ENCODE peak calls at places on chromosomes 2 and 18, in five cellular contexts. G is H9, H is H1, Q is neuronal stem cell, P is trophoblast cell. C is an unnamed sample.

GRCh38 chr18:67961701-67962440 is 445.4 kb upstream of the DSEL start:
- DNase-seq in G (no peak), H (no peak), Q (peak; percentile 21), P (no peak), C (no peak)

GRCh38 chr2:69013123-69013836 is at the start of gene ANTXR1:
- DNase-seq in G (peak; percentile 72), H (no peak), Q (peak; percentile 70), P (no peak), C (peak; percentile 85)

GRCh38 chr2:209985879-209986278 is 16.6 kb upstream of the RPE start:
- DNase-seq in G (no peak), H (no peak), Q (no peak), P (no peak), C (no peak)

GRCh38 chr2:115305712-115306111 is 863.3 kb downstream of the DPP10 start:
- DNase-seq in G (no peak), H (no peak), Q (no peak), P (no peak), C (no peak)

GRCh38 chr2:147204102-147204501 is 640.7 kb upstream of the ACVR2A start:
- DNase-seq in G (no peak), H (no peak), Q (no peak), P (no peak), C (peak; percentile 1)

GRCh38 chr2:226981731-226982373 is 146.0 kb downstream of the RHBDD1 start:
- DNase-seq in G (no peak), H (no peak), Q (no peak), P (no peak), C (no peak)

GRCh38 chr18:2406544-2406943 is 164.8 kb downstream of the METTL4 start:
- DNase-seq in G (no peak), H (no peak), Q (no peak), P (no peak), C (peak; percentile 70)

GRCh38 chr2:237184192-237184922 is 98.7 kb downstream of the COPS8 start:
- DNase-seq in G (no peak), H (no peak), Q (no peak), P (no peak), C (peak; percentile 94)

GRCh38 chr2:72117718-72118117 is 29.9 kb downstream of the CYP26B1 start:
- DNase-seq in G (no peak), H (no peak), Q (no peak), P (no peak), C (no peak)

GRCh38 chr2:23673082-23673481 is 253.8 kb downstream of the ATAD2B start:
- DNase-seq in G (no peak), H (no peak), Q (no peak), P (no peak), C (no peak)

GRCh38 chr2:68643011-68643873 is at the start of gene PROKR1:
- DNase-seq in G (peak; percentile 65), H (no peak), Q (peak; percentile 69), P (peak; percentile 35), C (peak; percentile 40)

GRCh38 chr2:219622472-219622871 is 5.0 kb upstream of the SLC4A3 start:
- DNase-seq in G (no peak), H (no peak), Q (no peak), P (no peak), C (no peak)

GRCh38 chr2:216031960-216032689 is 18.8 kb upstream of the MREG start:
- DNase-seq in G (no peak), H (no peak), Q (no peak), P (no peak), C (peak; percentile 48)

GRCh38 chr18:9653390-9653789 is 39.0 kb upstream of the PPP4R1 start:
- DNase-seq in G (no peak), H (no peak), Q (no peak), P (no peak), C (peak; percentile 19)

GRCh38 chr2:200396726-200397348 is 90.3 kb downstream of the SPATS2L start:
- DNase-seq in G (no peak), H (no peak), Q (no peak), P (no peak), C (peak; percentile 88)

GRCh38 chr2:133843091-133843490 is 274.8 kb upstream of the NCKAP5 start:
- DNase-seq in G (no peak), H (no peak), Q (no peak), P (no peak), C (no peak)

GRCh38 chr2:28716265-28716865 is 35.3 kb upstream of the PPP1CB start:
- DNase-seq in G (no peak), H (no peak), Q (no peak), P (peak; percentile 77), C (peak; percentile 98)

GRCh38 chr2:120323214-120323613 is 22.7 kb upstream of the INHBB start:
- DNase-seq in G (no peak), H (no peak), Q (no peak), P (no peak), C (no peak)

GRCh38 chr2:112783187-112783721 is 1.0 kb downstream of the IL1A start:
- DNase-seq in G (no peak), H (no peak), Q (no peak), P (no peak), C (no peak)

GRCh38 chr2:112787294-112787693 is 3.0 kb upstream of the IL1A start:
- DNase-seq in G (no peak), H (no peak), Q (no peak), P (no peak), C (no peak)

GRCh38 chr2:112787729-112788401 is 3.6 kb upstream of the IL1A start:
- DNase-seq in G (no peak), H (no peak), Q (no peak), P (no peak), C (no peak)

GRCh38 chr2:112782234-112782799 is 2.0 kb downstream of the IL1A start:
- DNase-seq in G (no peak), H (no peak), Q (no peak), P (no peak), C (no peak)

DNA sequence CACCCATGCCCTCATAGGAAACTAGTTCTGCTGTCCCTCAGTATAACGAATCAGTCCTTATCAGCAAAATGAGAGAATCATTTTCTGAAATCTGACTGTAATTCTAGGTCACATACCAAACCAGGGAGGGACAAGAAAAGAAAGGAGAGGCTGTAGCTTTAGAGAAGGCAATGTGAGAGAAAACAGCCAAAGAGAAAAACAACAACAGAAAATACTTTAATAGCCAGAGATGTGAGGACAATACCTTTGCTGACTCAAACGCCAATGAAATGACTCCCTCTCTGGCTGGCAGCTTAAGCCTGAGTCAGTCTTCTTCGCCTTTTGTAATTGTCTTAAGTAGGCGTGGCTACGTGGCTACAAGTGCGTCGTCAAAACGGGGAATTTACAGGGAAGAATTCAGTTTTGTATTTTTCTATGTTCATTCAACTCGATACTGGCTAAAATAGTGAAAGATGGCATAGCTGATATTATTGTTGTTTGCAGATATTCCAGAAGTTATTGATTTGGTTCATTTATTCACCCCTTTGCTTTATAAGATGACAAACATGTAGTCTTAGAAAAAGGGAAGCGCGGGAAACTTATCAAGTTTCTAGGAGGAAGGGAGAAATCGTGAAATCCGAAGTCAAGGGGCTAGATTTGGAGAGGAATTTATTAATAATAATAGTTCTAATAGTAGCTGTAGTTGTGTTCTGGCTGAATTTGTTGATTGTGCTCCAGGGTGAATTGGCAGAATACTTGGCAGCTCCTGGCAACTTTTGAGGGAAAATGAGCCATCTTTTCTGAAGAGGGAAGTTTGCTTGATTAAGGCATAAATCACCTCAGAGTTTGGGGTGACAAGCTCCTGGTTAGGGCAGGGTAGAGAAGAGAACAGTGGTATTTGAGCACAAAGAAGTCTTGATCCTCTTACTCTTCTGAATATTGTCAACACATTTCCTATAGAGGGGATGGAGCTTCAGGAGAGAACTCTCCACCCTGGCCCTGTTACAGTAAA is at the start of gene IL1A:
- DNase-seq in G (peak; percentile 52), H (peak; percentile 17), Q (peak; percentile 56), P (peak; percentile 78), C (peak; percentile 69)
- H2BK12ac ChIP-seq in G (no peak within 1 kb of the TSS), H (no peak within 1 kb of the TSS), Q (no peak within 1 kb of the TSS), P (no peak within 1 kb of the TSS), C (no peak within 1 kb of the TSS)

DNA sequence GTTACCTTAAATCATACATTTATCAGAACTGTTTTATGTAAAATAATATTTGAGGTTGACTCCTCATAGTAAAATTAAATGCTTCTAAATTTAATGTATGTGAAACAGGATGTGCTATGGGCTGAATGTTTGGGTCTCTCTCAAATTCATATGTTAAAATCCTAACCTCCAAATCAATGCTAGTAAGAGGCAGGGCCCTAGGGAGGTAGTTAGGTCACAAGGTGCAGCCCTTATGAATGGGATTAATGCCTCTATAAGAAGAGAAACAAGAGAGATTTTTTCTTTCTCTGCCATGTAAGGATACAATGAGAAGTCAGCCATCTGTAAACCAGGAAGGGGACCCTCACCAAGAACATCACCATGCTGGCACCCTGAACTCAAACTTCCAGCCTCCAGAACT is 67.2 kb upstream of the ETAA1 start:
- DNase-seq in G (no peak), H (no peak), Q (no peak), P (no peak), C (no peak)
- H4K8ac ChIP-seq in G (no peak overlapping the region), H (no peak overlapping the region), Q (no peak overlapping the region), P (no peak overlapping the region), C (no peak overlapping the region)

GRCh38 chr2:99336780-99337163 is 417 bp upstream of the EIF5B start:
- DNase-seq in G (no peak), H (no peak), Q (no peak), P (no peak), C (no peak)
- H3K14ac ChIP-seq in G (no peak overlapping the region), H (no peak overlapping the region), Q (no peak overlapping the region), P (no peak overlapping the region), C (no peak overlapping the region)

DNA sequence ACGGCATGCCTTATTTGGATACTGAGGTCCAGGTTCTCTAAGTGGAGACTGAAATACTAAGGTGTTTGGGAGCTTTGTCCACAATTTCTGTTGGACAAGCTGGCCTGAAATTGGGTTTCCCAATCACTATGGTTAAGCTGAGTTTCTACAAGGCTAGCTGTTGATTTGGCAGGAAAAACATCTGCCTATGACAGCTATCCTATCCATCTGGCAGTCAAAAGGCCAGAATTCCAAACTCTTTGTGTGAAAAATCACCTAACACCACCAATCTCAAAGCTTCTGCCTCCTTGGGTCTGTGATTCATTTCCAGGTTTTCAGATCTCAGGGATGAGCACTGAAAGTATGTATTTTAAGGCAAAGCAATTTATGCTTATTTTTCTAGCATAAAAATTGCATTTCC is 16.2 kb upstream of the CCDC85A start:
- DNase-seq in G (no peak), H (no peak), Q (no peak), P (no peak), C (peak; percentile 57)
- H2BK12ac ChIP-seq in G (no peak overlapping the region), H (no peak overlapping the region), Q (no peak overlapping the region), P (peak overlapping the region; percentile 24), C (no peak overlapping the region)

DNA sequence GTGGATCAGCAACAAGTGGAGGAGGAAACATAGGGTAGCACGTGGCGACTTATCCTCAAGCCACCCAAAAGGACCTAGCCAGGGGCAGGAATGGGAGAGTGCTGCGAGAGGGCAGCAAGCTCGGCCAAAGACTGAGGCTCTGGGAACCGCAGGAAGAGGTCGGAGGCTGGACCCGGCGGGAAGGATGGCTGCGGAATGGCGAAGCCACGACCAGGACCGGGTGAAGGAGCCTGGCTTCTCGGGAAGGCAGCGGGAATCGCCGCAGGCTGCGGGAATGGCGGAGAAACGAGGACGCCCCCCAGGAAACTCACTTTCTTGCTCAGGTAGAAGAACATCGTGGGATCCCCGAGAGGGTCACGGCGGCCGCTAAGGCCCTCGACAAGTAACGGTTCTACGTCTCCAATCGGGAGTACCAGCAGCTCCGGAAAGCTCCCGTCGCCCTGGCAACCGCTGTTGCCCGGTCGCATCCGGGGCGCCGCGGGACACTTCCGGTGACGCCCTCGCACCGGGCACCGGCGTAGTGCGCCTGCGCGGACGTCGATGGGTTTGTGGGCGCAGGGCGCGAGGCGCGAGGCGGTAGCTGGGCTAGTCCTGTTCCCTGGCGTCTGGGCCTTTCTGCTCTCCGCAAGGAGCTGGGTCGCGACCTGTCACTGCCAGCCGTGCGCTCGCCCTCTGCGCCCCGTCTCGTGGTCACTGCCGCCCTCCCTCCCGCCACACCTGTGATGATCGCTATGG is at the start of gene WDR35:
- DNase-seq in G (peak; percentile 95), H (peak; percentile 75), Q (peak; percentile 88), P (peak; percentile 76), C (peak; percentile 87)
- H4K8ac ChIP-seq in G (no peak within 1 kb of the TSS), H (peak within 1 kb of the TSS; percentile 54), Q (peak within 1 kb of the TSS; percentile 99), P (peak within 1 kb of the TSS; percentile 96), C (peak within 1 kb of the TSS; percentile 100)

C was measured in mesenchymal stem cell.